ENCODE peak calls at places on chromosome 1, in six cellular contexts. G, Q, L, J, N and X are unnamed samples.

GRCh38 chr1:146019225-146020057 is 2.1 kb downstream of the HJV start:
- DNase-seq in G (no peak), Q (no peak), L (no peak), J (no peak), N (no peak), X (no peak)

GRCh38 chr1:85846706-85847105 is 138.5 kb upstream of the ZNHIT6 start:
- DNase-seq in G (no peak), Q (no peak), L (no peak), J (no peak), N (no peak), X (no peak)

GRCh38 chr1:165397945-165398344 is 41.4 kb upstream of the LMX1A start:
- DNase-seq in G (no peak), Q (no peak), L (no peak), J (peak; percentile 4), N (no peak), X (no peak)

GRCh38 chr1:43329995-43330751 is 7.4 kb upstream of the MPL start:
- DNase-seq in G (no peak), Q (peak; percentile 80), L (peak; percentile 61), J (no peak), N (no peak), X (no peak)

GRCh38 chr1:152654110-152654509 is 9.1 kb upstream of the LCE2D start:
- DNase-seq in G (no peak), Q (peak; percentile 65), L (peak; percentile 34), J (peak; percentile 10), N (no peak), X (no peak)

GRCh38 chr1:183164350-183164749 is 21.7 kb upstream of the LAMC2 start:
- DNase-seq in G (no peak), Q (no peak), L (no peak), J (no peak), N (no peak), X (no peak)

GRCh38 chr1:206658264-206658980 is 23.1 kb downstream of the DYRK3 start:
- DNase-seq in G (no peak), Q (peak; percentile 69), L (peak; percentile 46), J (peak; percentile 42), N (no peak), X (no peak)

GRCh38 chr1:1206376-1207253 is at the start of gene TNFRSF18:
- DNase-seq in G (no peak), Q (peak; percentile 56), L (peak; percentile 65), J (no peak), N (peak; percentile 43), X (no peak)

GRCh38 chr1:246450485-246451251 is 56.4 kb downstream of the SMYD3 start:
- DNase-seq in G (peak; percentile 35), Q (no peak), L (no peak), J (no peak), N (no peak), X (peak; percentile 69)

GRCh38 chr1:30374400-30375070 is 348.9 kb downstream of the MATN1 start:
- DNase-seq in G (no peak), Q (no peak), L (no peak), J (no peak), N (no peak), X (no peak)